ENCODE peak calls at places on chromosomes 7 and 10, in four cellular contexts. R is IMR-90, H is mesendoderm, G is trophoblast cell. W is an unnamed sample.
A peak's percentile ranks its signal among the peaks of the same experiment; 100 is the strongest.

GRCh38 chr7:8213381-8213780 is 48.6 kb downstream of the ICA1 start:
- DNase-seq in G (no peak), H (no peak), R (no peak), W (no peak)

GRCh38 chr10:119315128-119316001 is 108.0 kb downstream of the GRK5 start:
- DNase-seq in G (peak; percentile 61), H (peak; percentile 90), R (peak; percentile 98), W (peak; percentile 40)

GRCh38 chr7:103988468-103989199 is 824 bp downstream of the RELN start:
- DNase-seq in H (peak; percentile 40), R (no peak), G (no peak), W (peak; percentile 24)

GRCh38 chr7:76173566-76174205 is 28.0 kb upstream of the SRRM3 start:
- DNase-seq in H (no peak), R (no peak), G (no peak), W (no peak)

GRCh38 chr7:66306243-66306642 is 101.1 kb downstream of the TPST1 start:
- DNase-seq in G (no peak), R (peak; percentile 15), H (no peak), W (no peak)

GRCh38 chr10:130749911-130750310 is 561.6 kb downstream of the TCERG1L start:
- DNase-seq in R (no peak), H (no peak), G (no peak), W (no peak)

GRCh38 chr10:22713853-22714523 is 390 bp downstream of the PIP4K2A start:
- DNase-seq in G (peak; percentile 7), H (peak; percentile 42), R (peak; percentile 13), W (peak; percentile 24)

GRCh38 chr10:117240105-117240729 is 697 bp upstream of the SLC18A2 start:
- DNase-seq in R (no peak), G (no peak), H (no peak), W (no peak)

GRCh38 chr7:90817846-90818245 is 221.7 kb downstream of the CDK14 start:
- DNase-seq in G (no peak), H (peak; percentile 95), R (no peak), W (no peak)

GRCh38 chr7:27784399-27785053 is 44.6 kb downstream of the TAX1BP1 start:
- DNase-seq in G (peak; percentile 12), R (peak; percentile 70), H (peak; percentile 58), W (peak; percentile 14)

GRCh38 chr10:78248651-78249464 is 215.2 kb downstream of the RPS24 start:
- DNase-seq in H (no peak), R (peak; percentile 82), G (no peak), W (no peak)

GRCh38 chr7:134513169-134513752 is 14.1 kb upstream of the AKR1B10 start:
- DNase-seq in G (peak; percentile 63), R (peak; percentile 63), H (peak; percentile 67), W (peak; percentile 11)

GRCh38 chr7:50266893-50267386 is 37.6 kb upstream of the IKZF1 start:
- DNase-seq in G (no peak), R (no peak), H (no peak), W (no peak)

GRCh38 chr10:91194497-91195179 is 25.8 kb upstream of the PCGF5 start:
- DNase-seq in G (no peak), R (peak; percentile 81), H (no peak), W (no peak)

GRCh38 chr10:79093658-79094411 is 25.1 kb downstream of the ZMIZ1 start:
- DNase-seq in R (peak; percentile 81), H (peak; percentile 98), G (no peak), W (no peak)

GRCh38 chr7:47553309-47553708 is 28.6 kb downstream of the TNS3 start:
- DNase-seq in H (no peak), G (peak; percentile 0), R (peak; percentile 52), W (no peak)

GRCh38 chr10:18582803-18583202 is 68.6 kb downstream of the NSUN6 start:
- DNase-seq in R (peak; percentile 11), G (no peak), H (no peak), W (no peak)

GRCh38 chr7:67484244-67484751 is 487.7 kb downstream of the TYW1 start:
- DNase-seq in R (peak; percentile 56), G (peak; percentile 18), H (peak; percentile 93), W (peak; percentile 75)

GRCh38 chr10:97866524-97867219 is 17.0 kb downstream of the GOLGA7B start:
- DNase-seq in G (no peak), H (no peak), R (no peak), W (no peak)

GRCh38 chr10:31650010-31650409 is 278.6 kb downstream of the ARHGAP12 start:
- DNase-seq in G (no peak), R (peak; percentile 92), H (no peak), W (no peak)

GRCh38 chr10:122152544-122152943 is 118.6 kb upstream of the BTBD16 start:
- DNase-seq in R (peak; percentile 44), G (no peak), H (no peak), W (no peak)

GRCh38 chr7:139692723-139693122 is 85.1 kb downstream of the HIPK2 start:
- DNase-seq in R (no peak), H (no peak), G (no peak), W (no peak)

GRCh38 chr7:35646289-35647033 is 48.5 kb downstream of the HERPUD2 start:
- DNase-seq in G (no peak), R (no peak), H (no peak), W (no peak)

GRCh38 chr7:89772276-89772675 is 382.0 kb upstream of the STEAP1 start:
- DNase-seq in R (no peak), G (no peak), H (no peak), W (no peak)

GRCh38 chr10:3622845-3623621 is 162.0 kb downstream of the KLF6 start:
- DNase-seq in G (peak; percentile 43), H (no peak), R (peak; percentile 55), W (no peak)

GRCh38 chr7:131011976-131012375 is 278.0 kb upstream of the KLF14 start:
- DNase-seq in R (peak; percentile 89), G (no peak), H (no peak), W (no peak)

GRCh38 chr7:131008840-131009651 is 275.0 kb upstream of the KLF14 start:
- DNase-seq in H (no peak), G (no peak), R (peak; percentile 75), W (no peak)

GRCh38 chr7:131011437-131011752 is 277.4 kb upstream of the KLF14 start:
- DNase-seq in R (no peak), H (no peak), G (no peak), W (no peak)

GRCh38 chr7:131010714-131011436 is 276.9 kb upstream of the KLF14 start:
- DNase-seq in H (no peak), R (peak; percentile 63), G (no peak), W (no peak)

GRCh38 chr7:131010029-131010705 is 276.2 kb upstream of the KLF14 start:
- DNase-seq in H (no peak), R (no peak), G (no peak), W (no peak)
- H3K18ac ChIP-seq in H (no peak overlapping the region), R (peak overlapping the region; percentile 9), G (no peak overlapping the region), W (no peak overlapping the region)

DNA sequence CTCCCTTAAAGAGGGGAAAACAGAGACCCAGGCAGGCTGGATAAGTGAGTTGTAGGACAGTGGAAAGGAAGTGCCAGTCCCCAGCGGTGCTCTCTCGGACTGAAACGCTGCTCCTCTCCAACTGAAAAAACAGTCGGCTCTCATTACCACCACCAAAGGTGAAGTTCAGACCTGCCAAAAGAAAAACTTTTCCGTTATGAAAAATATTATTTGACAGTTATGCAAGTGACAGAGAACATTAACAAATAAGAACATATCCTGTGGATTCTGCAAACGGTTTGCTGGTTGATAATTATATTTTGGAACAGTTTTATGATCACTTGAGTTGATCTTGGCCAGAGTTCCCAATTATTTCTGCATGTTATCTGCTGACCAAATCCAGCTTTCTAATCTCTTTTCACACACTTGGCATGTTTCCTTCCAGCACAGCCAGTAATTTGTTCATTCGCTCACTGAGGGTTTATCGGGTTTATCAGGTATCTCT is 82.6 kb downstream of the PTPRE start:
- DNase-seq in H (no peak), G (no peak), R (no peak), W (no peak)
- H3K18ac ChIP-seq in H (no peak overlapping the region), G (no peak overlapping the region), R (no peak overlapping the region), W (no peak overlapping the region)

DNA sequence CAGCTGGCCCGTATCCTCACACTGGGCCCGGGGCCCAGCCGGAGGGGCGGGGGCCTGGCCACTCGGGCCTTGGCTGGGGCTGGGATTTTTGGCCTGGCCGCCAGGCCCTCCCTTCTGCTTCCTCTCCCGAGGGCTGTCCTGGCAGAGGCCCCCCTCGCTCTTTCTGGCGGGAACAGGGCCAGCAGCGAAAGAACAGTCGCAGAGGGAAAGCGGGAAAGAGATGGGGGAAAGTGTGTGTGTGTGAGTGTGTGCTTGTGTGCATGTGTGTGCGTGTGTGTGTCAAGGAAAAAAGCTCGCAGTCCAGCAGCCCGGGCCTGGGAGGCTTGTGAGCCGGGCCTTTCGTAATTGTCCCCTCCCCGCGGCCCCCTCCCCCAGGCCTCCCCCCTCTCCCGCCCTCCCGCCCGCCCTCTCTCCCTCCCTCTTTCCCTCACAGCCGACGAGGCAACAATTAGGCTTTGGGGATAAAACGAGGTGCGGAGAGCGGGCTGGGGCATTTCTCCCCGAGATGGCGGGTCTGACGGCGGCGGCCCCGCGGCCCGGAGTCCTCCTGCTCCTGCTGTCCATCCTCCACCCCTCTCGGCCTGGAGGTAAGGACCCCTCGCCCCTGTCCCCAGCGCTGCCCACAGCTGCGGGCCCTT is at the start of gene ELN:
- DNase-seq in H (peak; percentile 30), G (no peak), R (peak; percentile 43), W (no peak)
- H3K18ac ChIP-seq in H (peak within 1 kb of the TSS; percentile 2), G (no peak within 1 kb of the TSS), R (peak within 1 kb of the TSS; percentile 66), W (peak within 1 kb of the TSS; percentile 93)

DNA sequence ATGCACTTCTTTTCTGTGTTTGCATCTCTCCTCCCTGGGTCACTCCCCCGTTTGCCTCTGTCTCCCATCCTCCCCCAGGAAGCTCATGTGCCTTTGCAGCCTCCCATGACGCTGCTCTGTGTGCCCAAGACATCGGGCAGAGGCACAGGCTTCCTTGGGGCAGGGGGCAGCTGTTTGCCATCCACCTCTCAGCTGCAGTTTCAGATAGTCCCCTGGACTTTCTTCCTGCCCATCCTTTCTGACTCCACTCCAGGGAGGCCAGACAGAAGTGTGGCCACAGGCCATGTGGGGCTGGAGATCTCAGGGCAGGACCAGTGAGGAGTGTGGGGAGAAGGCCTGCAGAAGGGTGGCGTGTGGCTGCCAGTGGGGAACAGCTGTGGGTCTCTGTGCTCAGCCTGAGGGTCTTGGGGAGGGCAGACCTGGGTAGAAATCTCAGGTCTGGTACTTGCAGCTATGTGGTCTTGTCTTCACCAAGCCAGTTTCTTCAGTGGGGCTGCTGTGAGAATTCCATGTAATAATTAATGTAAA is 10.6 kb upstream of the SAMD8 start:
- DNase-seq in G (no peak), R (no peak), H (no peak), W (no peak)
- H3K18ac ChIP-seq in G (no peak overlapping the region), R (no peak overlapping the region), H (no peak overlapping the region), W (peak overlapping the region; percentile 48)

DNA sequence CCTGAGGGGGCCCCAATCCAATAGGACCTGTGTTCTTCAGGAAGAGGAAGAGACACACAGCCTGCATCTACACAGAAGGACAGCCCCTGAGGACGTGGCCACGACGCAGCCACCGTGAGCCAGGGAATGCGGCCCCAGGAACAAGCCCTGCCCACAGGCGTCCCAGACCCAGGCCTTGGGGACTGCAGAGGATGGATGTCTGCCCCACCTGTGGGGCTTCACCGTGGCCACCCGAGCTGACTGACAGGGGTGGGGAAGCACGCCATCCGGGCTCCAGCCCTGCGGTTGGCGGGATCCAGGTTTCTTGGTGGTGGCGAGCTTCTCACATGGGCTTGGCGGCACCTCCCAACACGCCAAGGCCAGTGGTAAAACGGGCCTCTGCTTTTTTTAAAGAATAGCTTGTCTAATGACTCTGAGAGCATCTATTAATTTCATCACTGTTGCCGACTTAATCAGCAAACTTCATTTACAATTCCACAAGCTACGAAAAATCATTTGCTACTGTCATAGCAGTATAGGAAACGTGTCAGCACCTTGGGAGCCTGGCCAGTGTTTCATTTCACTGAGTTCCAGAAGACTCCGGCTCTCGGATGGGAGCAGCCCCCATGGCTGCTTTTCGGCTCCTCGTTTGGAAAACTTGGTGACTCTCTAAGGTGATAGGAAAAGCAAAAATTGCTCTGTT is 584.0 kb downstream of the PTPRN2 start:
- DNase-seq in R (no peak), H (no peak), G (no peak), W (no peak)
- H3K18ac ChIP-seq in R (no peak overlapping the region), H (no peak overlapping the region), G (no peak overlapping the region), W (peak overlapping the region; percentile 80)

W was measured in neuronal stem cell.